ENCODE peak calls at places on chromosomes 2 and 18, in nine cellular contexts. G, X, F, Z, E, A, C, J and H are unnamed samples.

GRCh38 chr2:109238580-109238979 is 109.6 kb downstream of the SH3RF3 start:
- DNase-seq in G (peak), X (peak), F (no peak), Z (no peak), E (peak), A (peak), C (peak), J (no peak), H (no peak)

GRCh38 chr2:200442471-200442870 is 67.4 kb downstream of the KCTD18 start:
- DNase-seq in G (no peak), X (no peak), F (no peak), Z (no peak), E (no peak), A (no peak), C (no peak), J (no peak), H (no peak)

GRCh38 chr2:186771850-186772463 is 77.0 kb downstream of the ZSWIM2 start:
- DNase-seq in G (no peak), X (no peak), F (no peak), Z (no peak), E (no peak), A (no peak), C (no peak), J (no peak), H (no peak)

GRCh38 chr18:70288171-70288850 is 534 bp upstream of the SOCS6 start:
- DNase-seq in G (peak), X (peak), F (no peak), Z (no peak), E (peak), A (peak), C (no peak), J (no peak), H (peak)

GRCh38 chr2:169569948-169570347 is 3.7 kb downstream of the FASTKD1 start:
- DNase-seq in G (no peak), X (no peak), F (no peak), Z (no peak), E (no peak), A (no peak), C (no peak), J (no peak), H (no peak)

GRCh38 chr18:2963048-2963447 is 49.9 kb downstream of the LPIN2 start:
- DNase-seq in G (no peak), X (no peak), F (no peak), Z (no peak), E (no peak), A (no peak), C (no peak), J (no peak), H (no peak)

GRCh38 chr2:181678744-181679543 is 1.4 kb downstream of the NEUROD1 start:
- DNase-seq in G (no peak), X (no peak), F (no peak), Z (no peak), E (no peak), A (no peak), C (no peak), J (no peak), H (no peak)

GRCh38 chr18:55585586-55586521 is 2.1 kb downstream of the TCF4 start:
- DNase-seq in G (no peak), X (no peak), F (no peak), Z (no peak), E (no peak), A (no peak), C (no peak), J (no peak), H (peak)

GRCh38 chr18:62937065-62937464 is 221.7 kb downstream of the PHLPP1 start:
- DNase-seq in G (no peak), X (no peak), F (no peak), Z (no peak), E (no peak), A (no peak), C (no peak), J (no peak), H (no peak)

GRCh38 chr2:100274076-100274475 is 48.2 kb downstream of the LONRF2 start:
- DNase-seq in G (no peak), X (no peak), F (no peak), Z (no peak), E (no peak), A (no peak), C (no peak), J (no peak), H (peak)

GRCh38 chr18:25669741-25670140 is 317.8 kb upstream of the ZNF521 start:
- DNase-seq in G (no peak), X (no peak), F (no peak), Z (no peak), E (no peak), A (no peak), C (no peak), J (no peak), H (no peak)

GRCh38 chr18:37516361-37516853 is 49.2 kb downstream of the CELF4 start:
- DNase-seq in G (no peak), X (no peak), F (no peak), Z (peak), E (no peak), A (no peak), C (no peak), J (no peak), H (no peak)

GRCh38 chr2:138298900-138299299 is 202.7 kb upstream of the SPOPL start:
- DNase-seq in G (no peak), X (no peak), F (no peak), Z (no peak), E (no peak), A (no peak), C (peak), J (no peak), H (no peak)

GRCh38 chr18:11498821-11499220 is 110.6 kb upstream of the SLC35G4 start:
- DNase-seq in G (no peak), X (no peak), F (no peak), Z (no peak), E (no peak), A (no peak), C (no peak), J (no peak), H (no peak)

GRCh38 chr18:22342625-22343024 is 75.1 kb downstream of the CTAGE1 start:
- DNase-seq in G (peak), X (peak), F (no peak), Z (peak), E (no peak), A (no peak), C (no peak), J (no peak), H (no peak)

GRCh38 chr18:6956495-6956894 is 161.1 kb downstream of the LAMA1 start:
- DNase-seq in G (no peak), X (no peak), F (no peak), Z (no peak), E (no peak), A (no peak), C (no peak), J (no peak), H (no peak)

GRCh38 chr2:138632066-138632465 is 130.5 kb downstream of the SPOPL start:
- DNase-seq in G (no peak), X (no peak), F (no peak), Z (no peak), E (no peak), A (no peak), C (no peak), J (no peak), H (no peak)

GRCh38 chr2:74138952-74139323 is 8.8 kb downstream of the BOLA3 start:
- DNase-seq in G (no peak), X (no peak), F (no peak), Z (no peak), E (no peak), A (no peak), C (no peak), J (no peak), H (no peak)

GRCh38 chr2:235170016-235170415 is 218.2 kb downstream of the SH3BP4 start:
- DNase-seq in G (no peak), X (no peak), F (no peak), Z (no peak), E (no peak), A (no peak), C (no peak), J (no peak), H (no peak)

GRCh38 chr2:152409691-152410597 is 75.0 kb downstream of the FMNL2 start:
- DNase-seq in G (no peak), X (no peak), F (no peak), Z (no peak), E (no peak), A (no peak), C (no peak), J (no peak), H (no peak)

GRCh38 chr2:65539633-65540032 is 107.2 kb upstream of the SPRED2 start:
- DNase-seq in G (no peak), X (peak), F (no peak), Z (peak), E (no peak), A (no peak), C (no peak), J (no peak), H (no peak)

GRCh38 chr2:229313591-229313990 is 42.5 kb upstream of the PID1 start:
- DNase-seq in G (no peak), X (no peak), F (no peak), Z (no peak), E (no peak), A (no peak), C (no peak), J (no peak), H (no peak)

GRCh38 chr2:86254576-86255538 is 55.6 kb downstream of the MRPL35 start:
- DNase-seq in G (peak), X (peak), F (no peak), Z (no peak), E (no peak), A (peak), C (no peak), J (no peak), H (no peak)

GRCh38 chr2:98915751-98916358 is 20.2 kb downstream of the CRACDL start:
- DNase-seq in G (no peak), X (no peak), F (no peak), Z (no peak), E (no peak), A (peak), C (no peak), J (no peak), H (no peak)

GRCh38 chr2:211816739-211817138 is 721.9 kb downstream of the ERBB4 start:
- DNase-seq in G (no peak), X (no peak), F (no peak), Z (peak), E (no peak), A (no peak), C (no peak), J (no peak), H (no peak)

GRCh38 chr2:69594341-69594740 is 49.2 kb downstream of the AAK1 start:
- DNase-seq in G (no peak), X (no peak), F (no peak), Z (no peak), E (no peak), A (no peak), C (no peak), J (no peak), H (no peak)

GRCh38 chr2:229410946-229411345 is 139.9 kb upstream of the PID1 start:
- DNase-seq in G (no peak), X (no peak), F (no peak), Z (no peak), E (no peak), A (no peak), C (no peak), J (no peak), H (no peak)

GRCh38 chr2:80303825-80304521 is 579 bp downstream of the LRRTM1 start:
- DNase-seq in G (no peak), X (no peak), F (no peak), Z (peak), E (no peak), A (no peak), C (no peak), J (no peak), H (no peak)

GRCh38 chr2:80302465-80303005 is 2.0 kb downstream of the LRRTM1 start:
- DNase-seq in G (no peak), X (no peak), F (no peak), Z (peak), E (no peak), A (no peak), C (no peak), J (no peak), H (no peak)

GRCh38 chr2:80302001-80302464 is 2.5 kb downstream of the LRRTM1 start:
- DNase-seq in G (no peak), X (no peak), F (no peak), Z (peak), E (no peak), A (no peak), C (no peak), J (no peak), H (no peak)

GRCh38 chr2:80304522-80304878 is at the start of gene LRRTM1:
- DNase-seq in G (no peak), X (peak), F (no peak), Z (peak), E (no peak), A (no peak), C (no peak), J (no peak), H (no peak)

GRCh38 chr2:80303006-80303741 is 1.4 kb downstream of the LRRTM1 start:
- DNase-seq in G (no peak), X (no peak), F (no peak), Z (peak), E (no peak), A (no peak), C (no peak), J (no peak), H (no peak)
- H3K4me3 ChIP-seq in G (peak), X (peak), F (no peak), Z (peak), E (peak), A (peak), C (no peak), J (peak), H (no peak)

GRCh38 chr2:128179461-128179755 is 88.4 kb downstream of the UGGT1 start:
- DNase-seq in G (no peak), X (no peak), F (no peak), Z (no peak), E (no peak), A (no peak), C (no peak), J (no peak), H (no peak)
- TF ChIP-seq CTCF in G (no peak), X (no peak), F (no peak), Z (no peak), E (no peak), A (no peak), C (no peak), J (no peak), H (no peak)

GRCh38 chr2:15729001-15729400 is 137.3 kb downstream of the DDX1 start:
- DNase-seq in G (peak), X (no peak), F (no peak), Z (no peak), E (no peak), A (no peak), C (no peak), J (no peak), H (no peak)

GRCh38 chr2:15731213-15731888 is 139.7 kb downstream of the DDX1 start:
- DNase-seq in G (peak), X (no peak), F (no peak), Z (no peak), E (peak), A (no peak), C (no peak), J (no peak), H (no peak)

GRCh38 chr2:15729709-15730544 is 138.3 kb downstream of the DDX1 start:
- DNase-seq in G (peak), X (no peak), F (no peak), Z (no peak), E (no peak), A (no peak), C (no peak), J (no peak), H (no peak)

GRCh38 chr2:15731889-15732271 is 140.2 kb downstream of the DDX1 start:
- DNase-seq in G (no peak), X (no peak), F (no peak), Z (no peak), E (no peak), A (no peak), C (no peak), J (no peak), H (no peak)

DNA sequence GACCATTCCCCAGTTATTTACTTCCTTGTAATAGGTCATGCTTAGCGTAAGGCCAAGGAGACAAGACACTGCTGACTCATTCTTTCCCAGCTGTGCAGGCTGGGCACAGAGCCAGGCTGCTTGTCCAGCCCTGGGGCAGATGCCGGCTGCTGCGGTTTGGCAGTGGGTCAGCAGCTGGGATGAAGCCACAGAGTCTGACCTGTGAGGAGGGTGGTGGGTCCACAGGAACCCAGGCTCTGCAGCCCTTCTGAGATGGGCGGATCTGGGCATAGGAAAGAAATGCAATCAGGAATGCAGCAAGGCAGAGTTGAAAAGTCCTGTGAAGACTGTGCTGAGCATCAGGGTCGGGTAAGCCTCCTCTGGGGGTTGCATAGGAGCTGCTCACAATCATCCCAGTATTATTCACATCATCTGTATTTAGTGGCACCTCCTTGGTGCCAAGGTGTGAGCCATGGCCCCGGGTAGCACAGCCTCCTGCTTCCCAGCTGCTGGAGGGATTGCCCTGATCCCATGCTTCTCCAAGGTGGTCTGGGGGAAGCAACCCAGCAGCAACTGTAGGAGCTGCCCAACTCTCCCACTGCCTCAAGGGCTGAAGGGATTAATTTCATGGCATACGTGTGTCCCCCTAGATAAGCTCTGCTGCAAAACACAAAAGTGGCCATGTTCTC is 139.0 kb downstream of the DDX1 start:
- DNase-seq in G (peak), X (peak), F (peak), Z (peak), E (peak), A (peak), C (peak), J (peak), H (peak)
- TF ChIP-seq EP300 in G (no peak), X (no peak), F (peak), Z (peak), E (no peak), A (no peak), C (no peak), J (peak), H (no peak)

DNA sequence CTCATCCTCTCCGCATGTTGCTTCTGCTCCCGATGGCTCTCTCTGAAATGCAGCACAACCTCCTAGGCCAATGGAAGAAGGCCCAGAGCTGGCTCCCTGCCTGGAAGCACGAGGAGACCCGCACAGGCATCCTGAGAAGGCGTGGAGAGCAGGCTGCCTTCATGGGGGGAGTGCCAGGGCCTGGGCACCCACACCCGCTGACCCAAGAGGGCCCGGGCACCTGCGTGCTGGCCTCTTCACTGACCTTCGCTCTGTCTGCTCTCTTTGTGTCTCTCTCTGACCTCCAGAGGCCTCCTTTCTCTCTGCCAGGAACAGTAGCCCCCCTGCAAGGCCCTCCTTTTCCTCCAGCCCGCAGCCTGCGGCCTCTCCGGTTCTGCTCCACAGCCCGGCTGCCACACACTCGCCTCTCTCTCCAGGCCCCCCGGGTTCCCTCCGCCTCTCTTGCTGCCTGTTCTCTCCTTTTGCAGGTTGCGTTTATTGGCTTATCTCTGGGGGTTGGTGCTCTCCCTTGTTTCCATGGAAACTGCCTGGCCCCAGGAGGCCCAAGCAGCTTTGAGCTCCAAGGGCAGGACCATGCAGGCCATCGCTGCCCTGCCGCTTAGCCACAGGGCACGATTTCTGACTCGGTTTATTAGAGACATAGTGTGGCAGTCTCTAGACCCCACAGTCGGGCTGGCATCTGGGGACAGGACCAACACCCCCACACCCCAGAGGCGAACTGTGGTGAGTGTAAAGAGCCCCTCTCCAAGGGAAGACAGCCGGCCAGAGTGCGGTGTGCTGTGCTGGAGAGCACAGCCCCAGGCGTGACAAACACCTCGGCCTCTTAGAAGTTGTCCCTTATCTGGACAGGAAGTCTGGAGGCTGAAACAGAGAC is 1.7 kb downstream of the MZT2B start:
- DNase-seq in G (no peak), X (no peak), F (no peak), Z (peak), E (no peak), A (peak), C (no peak), J (no peak), H (peak)
- H3K4me3 ChIP-seq in G (no peak), X (peak), F (peak), Z (peak), E (peak), A (peak), C (peak), J (peak), H (no peak)

GRCh38 chr2:194938066-194938465 is 719.0 kb upstream of the SLC39A10 start:
- DNase-seq in G (no peak), X (no peak), F (no peak), Z (no peak), E (no peak), A (no peak), C (no peak), J (no peak), H (no peak)
- TF ChIP-seq CTCF in G (no peak), X (no peak), F (no peak), Z (no peak), E (no peak), A (no peak), C (no peak), J (no peak), H (no peak)

DNA sequence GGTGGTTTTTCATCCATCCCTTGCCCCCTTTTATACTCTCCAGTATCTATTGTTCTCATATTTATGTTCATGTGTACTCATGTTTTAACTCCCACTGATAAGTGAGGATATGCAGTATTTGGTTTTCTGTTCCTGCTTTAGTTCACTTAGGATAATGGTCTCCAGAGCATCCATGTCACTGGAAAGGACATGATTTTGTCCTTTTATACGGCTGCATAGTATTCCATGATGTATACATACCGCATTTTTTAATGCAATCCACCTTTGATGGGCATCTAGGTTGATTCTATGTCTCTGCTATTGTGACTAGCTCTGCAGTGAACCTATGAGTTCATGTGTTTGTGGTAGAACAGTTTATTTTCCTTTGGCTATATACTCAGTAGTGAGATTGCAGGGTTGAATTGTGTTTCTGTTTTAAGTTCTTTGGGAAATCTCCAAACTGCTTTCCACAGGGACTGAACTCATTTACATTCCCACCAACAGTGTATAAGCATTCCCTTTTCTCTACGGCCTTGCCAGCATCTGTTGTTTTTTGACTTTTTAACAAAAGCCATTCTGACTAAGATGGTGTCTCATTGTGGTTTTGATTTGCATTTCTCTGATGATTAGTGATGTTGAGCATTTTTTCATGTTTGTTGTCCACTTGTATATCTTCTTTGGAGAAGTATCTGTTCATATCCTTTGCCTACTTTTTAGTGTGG is 420.2 kb downstream of the THSD7B start:
- DNase-seq in G (no peak), X (no peak), F (no peak), Z (no peak), E (no peak), A (no peak), C (no peak), J (no peak), H (no peak)
- TF ChIP-seq EP300 in G (no peak), X (no peak), F (no peak), Z (no peak), E (no peak), A (no peak), C (no peak), J (no peak), H (no peak)

GRCh38 chr2:106886916-106887758 is 1.2 kb upstream of the ST6GAL2 start:
- DNase-seq in G (peak), X (peak), F (peak), Z (peak), E (no peak), A (no peak), C (no peak), J (no peak), H (no peak)
- H3K4me3 ChIP-seq in G (peak), X (peak), F (peak), Z (peak), E (peak), A (peak), C (no peak), J (peak), H (peak)

GRCh38 chr2:159168707-159169106 is 117.8 kb downstream of the WDSUB1 start:
- DNase-seq in G (no peak), X (no peak), F (peak), Z (no peak), E (no peak), A (no peak), C (no peak), J (no peak), H (no peak)
- TF ChIP-seq CTCF in G (peak), X (no peak), F (no peak), Z (peak), E (peak), A (no peak), C (no peak), J (no peak), H (no peak)

GRCh38 chr2:60294901-60295590 is 258.4 kb downstream of the BCL11A start:
- DNase-seq in G (no peak), X (no peak), F (no peak), Z (no peak), E (no peak), A (no peak), C (no peak), J (no peak), H (no peak)
- TF ChIP-seq EP300 in G (no peak), X (no peak), F (no peak), Z (no peak), E (no peak), A (no peak), C (no peak), J (no peak), H (no peak)